ENCODE peak calls at places on chromosome 14, in six cellular contexts. One of them, this sample, is unnamed.
A peak's percentile ranks its signal among the peaks of the same experiment; 100 is the strongest.

GRCh38 chr14:96745500-96746051 is 51.6 kb upstream of the VRK1 start:
- DNase-seq in GM20000: no peak
- DNase-seq in kidney epithelial cell: no peak
- DNase-seq in astrocyte of the spinal cord: no peak
- DNase-seq in NB4: no peak
- DNase-seq in WTC11: no peak
- DNase-seq in this sample: no peak

GRCh38 chr14:73913256-73913655 is 26.6 kb downstream of the ZNF410 start:
- DNase-seq in GM20000: no peak
- DNase-seq in kidney epithelial cell: no peak
- DNase-seq in astrocyte of the spinal cord: peak; percentile 55
- DNase-seq in NB4: no peak
- DNase-seq in WTC11: no peak
- DNase-seq in this sample: no peak

GRCh38 chr14:100066984-100067383 is 1.8 kb downstream of the EVL start:
- DNase-seq in GM20000: no peak
- DNase-seq in kidney epithelial cell: no peak
- DNase-seq in astrocyte of the spinal cord: no peak
- DNase-seq in NB4: peak; percentile 72
- DNase-seq in WTC11: no peak
- DNase-seq in this sample: no peak

GRCh38 chr14:39267592-39268112 is 33.9 kb downstream of the MIA2 start:
- DNase-seq in GM20000: no peak
- DNase-seq in kidney epithelial cell: no peak
- DNase-seq in astrocyte of the spinal cord: peak; percentile 28
- DNase-seq in NB4: no peak
- DNase-seq in WTC11: no peak
- DNase-seq in this sample: no peak

GRCh38 chr14:70905316-70905715 is 1.9 kb upstream of the PCNX1 start:
- DNase-seq in GM20000: no peak
- DNase-seq in kidney epithelial cell: no peak
- DNase-seq in astrocyte of the spinal cord: no peak
- DNase-seq in NB4: no peak
- DNase-seq in WTC11: no peak
- DNase-seq in this sample: no peak

GRCh38 chr14:105493921-105494605 is 3.0 kb downstream of the TEDC1 start:
- DNase-seq in GM20000: no peak
- DNase-seq in kidney epithelial cell: no peak
- DNase-seq in astrocyte of the spinal cord: no peak
- DNase-seq in NB4: no peak
- DNase-seq in WTC11: no peak
- DNase-seq in this sample: peak; percentile 57

GRCh38 chr14:68695871-68696665 is 96.8 kb downstream of the ZFP36L1 start:
- DNase-seq in GM20000: no peak
- DNase-seq in kidney epithelial cell: no peak
- DNase-seq in astrocyte of the spinal cord: no peak
- DNase-seq in NB4: no peak
- DNase-seq in WTC11: no peak
- DNase-seq in this sample: no peak

GRCh38 chr14:24258548-24259265 is 4.3 kb downstream of the TGM1 start:
- DNase-seq in GM20000: no peak
- DNase-seq in kidney epithelial cell: no peak
- DNase-seq in astrocyte of the spinal cord: no peak
- DNase-seq in NB4: no peak
- DNase-seq in WTC11: no peak
- DNase-seq in this sample: no peak

GRCh38 chr14:22824711-22825359 is 4.9 kb upstream of the MRPL52 start:
- DNase-seq in GM20000: no peak
- DNase-seq in kidney epithelial cell: peak; percentile 88
- DNase-seq in astrocyte of the spinal cord: peak; percentile 98
- DNase-seq in NB4: peak; percentile 60
- DNase-seq in WTC11: no peak
- DNase-seq in this sample: no peak

GRCh38 chr14:105926415-105927093 is 400.2 kb downstream of the TMEM121 start:
- DNase-seq in GM20000: no peak
- DNase-seq in kidney epithelial cell: no peak
- DNase-seq in astrocyte of the spinal cord: no peak
- DNase-seq in NB4: no peak
- DNase-seq in WTC11: no peak
- DNase-seq in this sample: peak; percentile 52

GRCh38 chr14:88289214-88289613 is 33.9 kb downstream of the KCNK10 start:
- DNase-seq in GM20000: no peak
- DNase-seq in kidney epithelial cell: no peak
- DNase-seq in astrocyte of the spinal cord: no peak
- DNase-seq in NB4: no peak
- DNase-seq in WTC11: no peak
- DNase-seq in this sample: no peak

GRCh38 chr14:34981743-34982420 is 910 bp upstream of the SRP54 start:
- DNase-seq in GM20000: no peak
- DNase-seq in kidney epithelial cell: no peak
- DNase-seq in astrocyte of the spinal cord: no peak
- DNase-seq in NB4: peak; percentile 69
- DNase-seq in WTC11: peak; percentile 21
- DNase-seq in this sample: no peak

GRCh38 chr14:25041898-25042297 is 8.0 kb downstream of the STXBP6 start:
- DNase-seq in GM20000: no peak
- DNase-seq in kidney epithelial cell: no peak
- DNase-seq in astrocyte of the spinal cord: no peak
- DNase-seq in NB4: no peak
- DNase-seq in WTC11: no peak
- DNase-seq in this sample: no peak

GRCh38 chr14:20179880-20180279 is 10.8 kb upstream of the OR11G2 start:
- DNase-seq in GM20000: no peak
- DNase-seq in kidney epithelial cell: no peak
- DNase-seq in astrocyte of the spinal cord: no peak
- DNase-seq in NB4: peak; percentile 16
- DNase-seq in WTC11: no peak
- DNase-seq in this sample: no peak

GRCh38 chr14:51602176-51602759 is 49.4 kb upstream of the FRMD6 start:
- DNase-seq in GM20000: no peak
- DNase-seq in kidney epithelial cell: no peak
- DNase-seq in astrocyte of the spinal cord: no peak
- DNase-seq in NB4: no peak
- DNase-seq in WTC11: no peak
- DNase-seq in this sample: no peak

GRCh38 chr14:83473846-83474245 is 1940.2 kb upstream of the SEL1L start:
- DNase-seq in GM20000: no peak
- DNase-seq in kidney epithelial cell: no peak
- DNase-seq in astrocyte of the spinal cord: peak; percentile 30
- DNase-seq in NB4: no peak
- DNase-seq in WTC11: no peak
- DNase-seq in this sample: no peak

GRCh38 chr14:66709292-66709691 is 201.3 kb downstream of the GPHN start:
- DNase-seq in GM20000: no peak
- DNase-seq in kidney epithelial cell: peak; percentile 26
- DNase-seq in astrocyte of the spinal cord: peak; percentile 20
- DNase-seq in NB4: peak; percentile 21
- DNase-seq in WTC11: no peak
- DNase-seq in this sample: no peak

GRCh38 chr14:29927596-29928341 is at the start of gene PRKD1:
- DNase-seq in GM20000: peak; percentile 40
- DNase-seq in kidney epithelial cell: no peak
- DNase-seq in astrocyte of the spinal cord: peak; percentile 75
- DNase-seq in NB4: no peak
- DNase-seq in WTC11: peak; percentile 70
- DNase-seq in this sample: peak; percentile 86
- TF ChIP-seq CTCF in GM20000: no peak
- TF ChIP-seq CTCF in kidney epithelial cell: no peak
- TF ChIP-seq CTCF in astrocyte of the spinal cord: peak; percentile 1
- TF ChIP-seq CTCF in NB4: no peak
- TF ChIP-seq CTCF in WTC11: no peak
- TF ChIP-seq CTCF in this sample: peak; percentile 32

GRCh38 chr14:104135904-104136471 is 2.4 kb upstream of the KIF26A start:
- DNase-seq in GM20000: no peak
- DNase-seq in kidney epithelial cell: no peak
- DNase-seq in astrocyte of the spinal cord: no peak
- DNase-seq in NB4: no peak
- DNase-seq in WTC11: peak; percentile 34
- DNase-seq in this sample: peak; percentile 66

GRCh38 chr14:104138891-104139459 is 588 bp downstream of the KIF26A start:
- DNase-seq in GM20000: no peak
- DNase-seq in kidney epithelial cell: no peak
- DNase-seq in astrocyte of the spinal cord: no peak
- DNase-seq in NB4: no peak
- DNase-seq in WTC11: peak; percentile 17
- DNase-seq in this sample: peak; percentile 63

GRCh38 chr14:104138098-104138890 is at the start of gene KIF26A:
- DNase-seq in GM20000: no peak
- DNase-seq in kidney epithelial cell: no peak
- DNase-seq in astrocyte of the spinal cord: no peak
- DNase-seq in NB4: no peak
- DNase-seq in WTC11: peak; percentile 67
- DNase-seq in this sample: peak; percentile 69

GRCh38 chr14:104136472-104137296 is 1.7 kb upstream of the KIF26A start:
- DNase-seq in GM20000: no peak
- DNase-seq in kidney epithelial cell: no peak
- DNase-seq in astrocyte of the spinal cord: no peak
- DNase-seq in NB4: no peak
- DNase-seq in WTC11: peak; percentile 28
- DNase-seq in this sample: peak; percentile 62

DNA sequence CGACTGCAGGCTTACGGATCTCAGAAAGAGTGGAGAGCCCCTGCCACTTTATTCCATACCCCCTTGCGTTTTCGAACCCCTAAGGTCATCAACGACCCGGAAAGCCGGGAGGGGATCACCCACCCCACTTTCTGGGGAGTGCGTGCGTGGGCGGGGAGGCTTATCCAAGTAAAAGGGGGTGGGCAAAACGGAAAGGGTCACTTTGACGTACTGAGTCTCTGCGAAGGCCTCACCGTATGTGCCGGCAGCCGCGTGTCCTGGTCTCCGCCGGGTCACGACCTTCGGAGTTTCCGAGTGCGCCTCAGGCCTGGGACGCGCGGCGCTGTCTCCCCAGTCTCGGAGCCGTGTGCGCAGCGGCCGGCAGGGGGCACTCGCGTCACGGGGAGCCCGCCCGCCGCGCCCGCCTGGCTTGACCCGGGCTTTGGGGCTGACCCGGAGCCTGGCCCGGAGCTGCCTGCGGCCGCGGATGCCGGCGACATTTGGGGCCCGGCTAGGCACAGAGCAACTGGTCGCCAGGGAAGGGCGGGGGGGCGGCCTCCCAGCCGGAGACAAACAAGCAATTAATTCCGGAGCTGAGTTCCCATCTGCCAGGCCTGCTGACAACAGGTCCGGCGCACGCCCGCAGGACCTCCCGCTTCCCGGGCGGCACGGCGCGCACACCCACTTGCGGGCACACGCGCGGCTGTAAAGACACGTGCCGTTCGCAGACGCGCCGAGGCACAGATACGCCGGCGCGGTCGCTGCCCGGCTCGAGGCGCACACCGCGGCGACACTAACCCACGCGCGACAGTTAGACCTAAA is 890 bp upstream of the KIF26A start:
- DNase-seq in GM20000: peak; percentile 96
- DNase-seq in kidney epithelial cell: no peak
- DNase-seq in astrocyte of the spinal cord: no peak
- DNase-seq in NB4: peak; percentile 52
- DNase-seq in WTC11: peak; percentile 79
- DNase-seq in this sample: peak; percentile 83
- TF ChIP-seq CTCF in GM20000: peak; percentile 68
- TF ChIP-seq CTCF in kidney epithelial cell: peak; percentile 43
- TF ChIP-seq CTCF in astrocyte of the spinal cord: peak; percentile 60
- TF ChIP-seq CTCF in NB4: peak; percentile 41
- TF ChIP-seq CTCF in WTC11: peak; percentile 82
- TF ChIP-seq CTCF in this sample: peak; percentile 87

GRCh38 chr14:62431496-62431895 is 613.8 kb downstream of the KCNH5 start:
- DNase-seq in GM20000: no peak
- DNase-seq in kidney epithelial cell: no peak
- DNase-seq in astrocyte of the spinal cord: no peak
- DNase-seq in NB4: peak; percentile 1
- DNase-seq in WTC11: no peak
- DNase-seq in this sample: no peak
- TF ChIP-seq CTCF in GM20000: no peak
- TF ChIP-seq CTCF in kidney epithelial cell: no peak
- TF ChIP-seq CTCF in astrocyte of the spinal cord: no peak
- TF ChIP-seq CTCF in NB4: no peak
- TF ChIP-seq CTCF in WTC11: no peak
- TF ChIP-seq CTCF in this sample: no peak

DNA sequence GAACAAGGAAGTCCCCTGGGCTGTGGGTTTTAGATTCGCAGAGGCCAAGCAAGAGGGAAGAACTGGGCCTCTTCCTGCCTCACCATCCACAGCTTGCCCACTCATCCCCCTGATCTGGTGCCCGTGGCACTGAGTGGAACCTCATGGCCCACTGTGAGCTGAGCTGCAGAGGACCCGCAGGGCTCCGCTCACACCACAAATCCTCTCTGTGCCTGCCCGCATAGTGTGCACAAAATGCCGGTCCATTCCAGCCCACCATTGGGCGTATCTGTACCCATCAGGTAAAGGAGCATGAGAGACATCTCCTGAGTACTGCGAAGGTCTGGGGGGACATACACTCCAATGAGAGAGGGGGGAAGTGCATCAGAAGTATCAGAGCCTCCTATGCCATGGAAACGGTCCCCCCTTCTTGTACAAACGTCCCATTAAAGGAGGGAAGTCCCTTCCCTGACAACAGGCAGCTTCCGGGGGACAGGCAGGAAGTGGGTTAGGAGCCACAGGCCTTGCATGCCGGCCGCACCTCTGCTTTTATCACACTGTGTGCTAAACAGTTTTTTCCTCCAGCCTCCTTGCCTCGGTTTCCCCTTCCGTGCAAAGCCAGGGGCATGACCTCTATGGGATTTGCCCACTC is 309.4 kb upstream of the DIO3 start:
- DNase-seq in GM20000: no peak
- DNase-seq in kidney epithelial cell: no peak
- DNase-seq in astrocyte of the spinal cord: no peak
- DNase-seq in NB4: no peak
- DNase-seq in WTC11: no peak
- DNase-seq in this sample: no peak
- TF ChIP-seq CTCF in GM20000: no peak
- TF ChIP-seq CTCF in kidney epithelial cell: no peak
- TF ChIP-seq CTCF in astrocyte of the spinal cord: no peak
- TF ChIP-seq CTCF in NB4: no peak
- TF ChIP-seq CTCF in WTC11: no peak
- TF ChIP-seq CTCF in this sample: no peak